ENCODE peak calls at places on chromosomes 16 and 17, in four cellular contexts. T is EL, N is mesothelial cell of epicardium, W is pancreas. G is an unnamed sample.

GRCh38 chr16:52696126-52696525 is 149.2 kb upstream of the TOX3 start:
- DNase-seq in T (no peak), N (no peak), W (no peak), G (no peak)

GRCh38 chr16:66603537-66604375 is 748 bp upstream of the CMTM3 start:
- DNase-seq in T (peak), N (peak), W (peak), G (peak)

GRCh38 chr16:66189951-66190350 is 176.5 kb upstream of the CDH5 start:
- DNase-seq in T (peak), N (no peak), W (no peak), G (peak)

GRCh38 chr16:88702364-88703210 is 3.6 kb downstream of the RNF166 start:
- DNase-seq in T (no peak), N (no peak), W (no peak), G (no peak)

GRCh38 chr16:4200781-4201137 is 41.1 kb downstream of the SRL start:
- DNase-seq in T (peak), N (no peak), W (no peak), G (peak)

GRCh38 chr17:77193653-77194052 is 52.9 kb downstream of the SEC14L1 start:
- DNase-seq in T (no peak), N (no peak), W (no peak), G (no peak)

GRCh38 chr17:74972107-74972972 is at the start of gene HID1:
- DNase-seq in T (peak), N (peak), W (peak), G (no peak)

GRCh38 chr16:79871906-79872305 is 271.4 kb upstream of the MAF start:
- DNase-seq in T (no peak), N (no peak), W (no peak), G (no peak)

GRCh38 chr17:29579866-29580771 is 9.3 kb downstream of the GIT1 start:
- DNase-seq in T (peak), N (no peak), W (peak), G (peak)

GRCh38 chr16:1338119-1338730 is 4.8 kb downstream of the BAIAP3 start:
- DNase-seq in T (no peak), N (no peak), W (peak), G (no peak)

GRCh38 chr17:76086384-76086783 is 7.4 kb downstream of the ZACN start:
- DNase-seq in T (no peak), N (no peak), W (no peak), G (no peak)

GRCh38 chr17:20234266-20234665 is 225.1 kb downstream of the SPECC1 start:
- DNase-seq in T (no peak), N (no peak), W (no peak), G (no peak)

GRCh38 chr16:647173-647902 is 1.8 kb upstream of the WDR90 start:
- DNase-seq in T (no peak), N (no peak), W (peak), G (no peak)

GRCh38 chr16:15765880-15766279 is 90.9 kb downstream of the MYH11 start:
- DNase-seq in T (peak), N (no peak), W (no peak), G (peak)

GRCh38 chr16:658679-659571 is 9.0 kb upstream of the RHOT2 start:
- DNase-seq in T (no peak), N (no peak), W (no peak), G (no peak)

GRCh38 chr17:39757931-39758873 is 20.5 kb downstream of the GRB7 start:
- DNase-seq in T (no peak), N (no peak), W (no peak), G (no peak)

GRCh38 chr17:71902931-71903506 is 217.8 kb upstream of the SOX9 start:
- DNase-seq in T (peak), N (no peak), W (no peak), G (peak)

GRCh38 chr17:5509482-5509881 is 23.1 kb downstream of the MIS12 start:
- DNase-seq in T (peak), N (no peak), W (no peak), G (no peak)

GRCh38 chr17:68319420-68320162 is 28.3 kb downstream of the ARSG start:
- DNase-seq in T (no peak), N (no peak), W (no peak), G (no peak)

GRCh38 chr16:87790278-87791023 is 24.7 kb upstream of the KLHDC4 start:
- DNase-seq in T (peak), N (no peak), W (no peak), G (no peak)

GRCh38 chr16:2768403-2769089 is 8.5 kb downstream of the ELOB start:
- DNase-seq in T (no peak), N (no peak), W (no peak), G (no peak)

GRCh38 chr16:54443839-54444238 is 157.3 kb upstream of the IRX3 start:
- DNase-seq in T (no peak), N (no peak), W (no peak), G (no peak)

GRCh38 chr17:28385037-28385797 is 13.7 kb downstream of the SARM1 start:
- DNase-seq in T (no peak), N (no peak), W (peak), G (no peak)

GRCh38 chr17:67386965-67387551 is 10.0 kb downstream of the PITPNC1 start:
- DNase-seq in T (peak), N (no peak), W (no peak), G (peak)

GRCh38 chr17:73719588-73720071 is 75.4 kb upstream of the SDK2 start:
- DNase-seq in T (no peak), N (no peak), W (no peak), G (no peak)

GRCh38 chr17:8474826-8475225 is 39.1 kb downstream of the NDEL1 start:
- DNase-seq in T (no peak), N (no peak), W (no peak), G (no peak)